ENCODE peak calls at places on chromosomes 5 and 9, in four cellular contexts. O is tibial artery, T is natural killer cell, V is bronchial epithelial cell. I is an unnamed sample.

GRCh38 chr5:61397238-61397637 is 65.2 kb downstream of the ZSWIM6 start:
- DNase-seq in T (no peak), O (no peak), V (no peak), I (no peak)

GRCh38 chr9:116149844-116150243 is 3.7 kb upstream of the PAPPA start:
- DNase-seq in O (no peak), V (no peak), T (no peak), I (no peak)

GRCh38 chr5:88459971-88460370 is 191.3 kb upstream of the TMEM161B start:
- DNase-seq in T (no peak), V (no peak), O (no peak), I (no peak)

GRCh38 chr5:180343846-180344327 is 9.2 kb downstream of the GFPT2 start:
- DNase-seq in O (no peak), V (peak), T (no peak), I (no peak)

GRCh38 chr5:179198865-179199645 is 138.9 kb downstream of the ZNF354C start:
- DNase-seq in O (no peak), V (no peak), T (no peak), I (no peak)

GRCh38 chr5:173395933-173396308 is 67.7 kb upstream of the STC2 start:
- DNase-seq in V (no peak), O (no peak), T (no peak), I (no peak)

GRCh38 chr5:18305288-18305899 is 671.1 kb downstream of the TAF11L14 start:
- DNase-seq in V (peak), O (no peak), T (no peak), I (no peak)

GRCh38 chr9:86340356-86341006 is 13.7 kb downstream of the TUT7 start:
- DNase-seq in V (no peak), O (no peak), T (no peak), I (no peak)

GRCh38 chr5:172007795-172008465 is 1.5 kb upstream of the FBXW11 start:
- DNase-seq in T (no peak), O (no peak), V (peak), I (no peak)

GRCh38 chr5:67476995-67477394 is 280.4 kb upstream of the CD180 start:
- DNase-seq in V (no peak), O (no peak), T (no peak), I (no peak)

GRCh38 chr5:155260798-155261197 is 247.2 kb downstream of the KIF4B start:
- DNase-seq in O (no peak), V (no peak), T (no peak), I (no peak)

GRCh38 chr5:152406082-152406481 is 1.0 kb upstream of the NMUR2 start:
- DNase-seq in T (no peak), V (no peak), O (no peak), I (no peak)

GRCh38 chr9:126144617-126145456 is 181.8 kb upstream of the MVB12B start:
- DNase-seq in O (no peak), V (no peak), T (no peak), I (peak)

GRCh38 chr5:72441861-72442540 is 65.2 kb downstream of the ZNF366 start:
- DNase-seq in O (no peak), V (peak), T (no peak), I (no peak)

GRCh38 chr5:170223906-170224305 is 8.9 kb upstream of the C5orf58 start:
- DNase-seq in V (peak), O (no peak), T (no peak), I (no peak)

GRCh38 chr5:102998224-102998623 is 121.7 kb downstream of the GIN1 start:
- DNase-seq in T (no peak), V (peak), O (no peak), I (no peak)

GRCh38 chr5:56908942-56909293 is 478 bp upstream of the SETD9 start:
- DNase-seq in O (peak), V (no peak), T (no peak), I (no peak)

GRCh38 chr5:123119334-123119986 is 30.4 kb downstream of the PRDM6 start:
- DNase-seq in V (no peak), T (no peak), O (no peak), I (no peak)

GRCh38 chr5:148961261-148962199 is 101.3 kb downstream of the SH3TC2 start:
- DNase-seq in O (no peak), V (no peak), T (no peak), I (no peak)

GRCh38 chr5:149962040-149962439 is 1.5 kb downstream of the SLC26A2 start:
- DNase-seq in O (no peak), V (peak), T (no peak), I (no peak)

GRCh38 chr5:113935453-113935852 is 422.0 kb downstream of the YTHDC2 start:
- DNase-seq in T (no peak), V (no peak), O (no peak), I (no peak)

GRCh38 chr5:93995126-93995621 is 253.8 kb upstream of the POU5F2 start:
- DNase-seq in V (no peak), O (no peak), T (no peak), I (no peak)

GRCh38 chr9:121819511-121820231 is 168.2 kb downstream of the DAB2IP start:
- DNase-seq in T (no peak), V (peak), O (no peak), I (no peak)

GRCh38 chr5:1108865-1109174 is 3.0 kb downstream of the SLC12A7 start:
- DNase-seq in O (no peak), V (no peak), T (no peak), I (no peak)

GRCh38 chr5:101728933-101729332 is 567.2 kb downstream of the SLCO4C1 start:
- DNase-seq in T (no peak), O (no peak), V (peak), I (no peak)

GRCh38 chr9:136086213-136086881 is 8.7 kb downstream of the NACC2 start:
- DNase-seq in V (no peak), T (no peak), O (no peak), I (no peak)

GRCh38 chr9:33129886-33130284 is 37.3 kb downstream of the B4GALT1 start:
- DNase-seq in V (no peak), T (no peak), O (no peak), I (no peak)

GRCh38 chr5:134138416-134139376 is 24.2 kb downstream of the TCF7 start:
- DNase-seq in O (peak), V (peak), T (peak), I (peak)

GRCh38 chr5:131206772-131207171 is 36.0 kb downstream of the LYRM7 start:
- DNase-seq in T (no peak), V (no peak), O (no peak), I (no peak)

GRCh38 chr5:77305222-77305846 is 94.9 kb downstream of the PDE8B start:
- DNase-seq in O (no peak), T (no peak), V (no peak), I (no peak)

GRCh38 chr9:128383791-128384190 is 12.6 kb downstream of the URM1 start:
- DNase-seq in V (no peak), T (no peak), O (no peak), I (no peak)

GRCh38 chr9:113511856-113512761 is 48.6 kb downstream of the RGS3 start:
- DNase-seq in V (peak), O (no peak), T (peak), I (no peak)

GRCh38 chr5:178770621-178771020 is 40.2 kb upstream of the ZNF354A start:
- DNase-seq in O (no peak), T (no peak), V (no peak), I (no peak)

GRCh38 chr5:82349651-82350050 is 71.5 kb upstream of the RPS23 start:
- DNase-seq in V (peak), O (peak), T (no peak), I (no peak)
- TF ChIP-seq CTCF in V (peak), O (no peak), T (peak), I (peak)

DNA sequence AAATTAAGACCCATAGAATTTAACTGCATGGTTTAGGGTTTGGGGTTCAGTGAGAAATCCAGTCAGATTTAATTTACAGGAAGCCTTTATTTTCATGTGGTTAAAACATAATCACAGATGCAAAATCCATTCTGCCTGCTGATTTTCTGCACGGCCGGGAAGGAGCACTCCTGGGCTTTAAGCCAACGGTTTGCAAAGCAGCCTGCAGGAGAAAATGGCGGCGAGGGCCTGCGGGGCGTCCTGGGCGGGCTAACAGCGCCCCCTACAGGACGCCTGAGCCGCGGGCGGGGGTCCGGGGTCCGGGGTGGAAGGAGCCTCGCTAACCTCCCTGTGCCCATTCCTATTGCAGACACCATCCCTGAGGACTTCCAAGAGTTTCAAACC is 47.6 kb downstream of the THBS4 start:
- DNase-seq in T (no peak), O (peak), V (no peak), I (no peak)
- TF ChIP-seq CTCF in T (peak), O (peak), V (peak), I (peak)

DNA sequence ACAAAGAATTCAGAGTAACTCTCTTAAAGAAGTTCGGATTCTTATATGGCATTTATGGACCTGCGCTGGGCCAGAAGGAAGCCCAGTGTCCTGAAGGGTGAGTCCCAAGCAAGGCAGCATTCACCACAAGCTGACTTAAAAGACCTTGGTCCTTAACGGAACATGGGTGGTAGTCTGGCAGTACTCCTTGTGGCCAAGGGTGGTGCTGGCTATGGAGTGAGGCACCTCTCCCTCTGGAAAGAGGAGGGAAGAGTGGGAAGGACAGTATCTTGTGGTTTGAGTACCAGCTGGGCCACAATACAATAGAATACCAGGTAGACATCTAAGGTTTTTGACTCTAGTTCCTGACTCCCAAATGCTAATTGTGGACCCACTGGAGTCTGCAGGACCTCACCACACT is 425.7 kb upstream of the CYLC2 start:
- DNase-seq in V (no peak), O (no peak), T (no peak), I (no peak)
- TF ChIP-seq CTCF in V (no peak), O (no peak), T (no peak), I (no peak)

GRCh38 chr5:41345295-41345694 is 132.0 kb upstream of the C6 start:
- DNase-seq in T (no peak), O (no peak), V (no peak), I (no peak)

GRCh38 chr5:41346609-41347008 is 133.3 kb upstream of the C6 start:
- DNase-seq in T (no peak), V (peak), O (no peak), I (no peak)

GRCh38 chr5:41349846-41350245 is 136.5 kb upstream of the C6 start:
- DNase-seq in T (no peak), O (no peak), V (no peak), I (no peak)

DNA sequence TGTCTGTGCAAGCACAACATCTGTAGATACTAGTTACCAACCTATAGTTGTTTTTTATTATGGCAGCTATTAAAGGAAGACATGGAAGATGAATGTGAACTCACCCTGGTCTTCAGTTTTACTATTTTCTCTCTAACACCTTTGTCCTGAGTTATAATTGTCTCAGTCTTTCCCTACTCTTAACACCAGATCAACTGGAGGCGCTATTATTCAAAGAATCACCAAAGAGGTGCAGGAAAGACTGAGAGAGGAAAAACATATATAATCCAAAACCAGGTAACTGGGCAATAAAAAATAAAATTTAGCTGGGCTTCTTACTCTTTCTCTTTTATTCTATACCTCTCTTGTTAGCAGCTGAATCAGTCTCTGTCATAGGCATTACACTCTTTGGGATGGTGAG is 134.2 kb upstream of the C6 start:
- DNase-seq in T (no peak), O (no peak), V (no peak), I (no peak)
- TF ChIP-seq CTCF in T (no peak), O (no peak), V (no peak), I (no peak)

GRCh38 chr5:119335261-119335677 is 20.6 kb upstream of the TNFAIP8 start:
- DNase-seq in O (no peak), T (no peak), V (no peak), I (no peak)
- TF ChIP-seq CTCF in O (no peak), T (no peak), V (no peak), I (no peak)

DNA sequence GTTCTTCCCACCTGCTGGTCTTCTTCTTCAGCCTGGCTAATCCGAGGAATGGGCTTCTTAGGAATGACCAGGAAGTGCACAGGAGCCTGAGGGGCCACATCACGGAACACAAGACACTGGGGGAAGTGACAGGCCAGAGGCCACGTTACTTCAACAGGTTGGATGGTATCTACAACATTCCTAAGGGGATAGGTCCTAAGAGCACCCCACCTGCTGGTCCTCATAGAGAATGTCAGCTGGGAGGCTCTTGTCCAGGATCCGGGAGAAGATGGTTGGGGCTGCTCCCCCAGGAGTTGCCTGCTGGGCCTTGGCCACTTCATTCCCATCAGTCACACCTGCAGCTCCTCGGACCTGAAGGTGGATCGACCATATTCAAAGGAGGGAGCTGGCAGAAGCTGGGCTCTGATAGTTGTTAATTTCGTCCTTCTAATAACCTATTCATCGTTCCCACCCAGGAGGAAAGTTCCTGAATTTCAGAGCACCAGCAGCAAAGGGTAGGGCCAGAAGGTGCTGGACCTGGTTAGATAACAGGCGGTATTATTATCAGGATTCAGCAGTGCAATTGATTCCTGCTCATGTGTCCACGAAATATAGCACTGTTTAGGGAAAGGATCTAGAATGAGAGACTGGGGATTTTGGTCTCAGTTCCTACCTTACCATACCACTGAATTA is 1.3 kb downstream of the HINT2 start:
- DNase-seq in V (peak), T (no peak), O (no peak), I (no peak)
- TF ChIP-seq CTCF in V (peak), T (no peak), O (no peak), I (peak)

GRCh38 chr5:143355710-143356109 is 47.8 kb downstream of the NR3C1 start:
- DNase-seq in O (peak), V (peak), T (no peak), I (no peak)

GRCh38 chr5:143350790-143351603 is 52.5 kb downstream of the NR3C1 start:
- DNase-seq in O (no peak), T (no peak), V (peak), I (no peak)

GRCh38 chr5:143356855-143357254 is 46.6 kb downstream of the NR3C1 start:
- DNase-seq in O (no peak), T (no peak), V (no peak), I (no peak)

GRCh38 chr5:143352691-143353090 is 50.8 kb downstream of the NR3C1 start:
- DNase-seq in V (no peak), O (no peak), T (no peak), I (no peak)

DNA sequence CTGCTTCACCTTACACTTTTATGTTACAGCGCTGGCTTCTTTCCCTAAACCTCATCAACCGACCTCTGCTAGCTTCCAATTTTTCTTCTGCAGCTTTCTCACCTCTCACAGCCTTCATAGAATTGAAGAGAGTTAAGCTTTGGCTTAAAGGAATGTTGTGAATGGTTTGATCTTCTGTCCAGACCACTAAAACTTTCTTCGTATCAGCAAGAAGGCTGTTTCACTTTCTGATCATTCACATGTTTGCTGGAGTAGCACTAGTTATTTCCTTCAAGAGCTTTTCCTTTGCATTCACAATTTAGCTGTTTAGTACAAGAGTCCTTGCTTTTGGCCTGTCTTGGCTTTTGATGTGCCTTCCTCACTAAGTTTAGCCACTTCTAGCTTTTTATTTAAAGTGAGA is 49.5 kb downstream of the NR3C1 start:
- DNase-seq in T (no peak), O (no peak), V (no peak), I (no peak)
- TF ChIP-seq CTCF in T (no peak), O (no peak), V (no peak), I (no peak)

DNA sequence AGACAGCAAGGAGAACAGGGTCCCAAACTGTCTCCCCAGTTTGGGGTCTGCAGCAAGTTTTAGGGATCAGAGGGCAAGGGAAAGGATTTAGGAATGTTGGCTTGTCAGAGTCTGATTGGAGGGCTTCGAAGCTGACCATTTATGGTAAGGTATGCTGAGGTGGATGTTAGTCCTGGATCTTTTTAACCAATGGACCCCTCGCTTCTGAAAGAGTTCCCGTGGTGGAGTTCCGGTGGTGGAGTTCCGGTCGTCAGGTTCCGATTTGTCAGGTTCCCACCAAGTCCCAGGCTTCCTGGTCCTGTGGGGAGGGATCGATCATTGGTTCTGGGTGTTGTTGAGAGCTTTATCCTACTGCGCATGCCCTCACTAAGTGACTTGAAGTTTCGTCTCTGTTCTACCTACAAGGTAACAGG is 70.5 kb downstream of the SFXN1 start:
- DNase-seq in T (no peak), O (no peak), V (no peak), I (no peak)
- TF ChIP-seq CTCF in T (no peak), O (no peak), V (no peak), I (no peak)

GRCh38 chr9:131257266-131258025 is 18.9 kb downstream of the FAM78A start:
- DNase-seq in O (no peak), T (no peak), V (no peak), I (no peak)

GRCh38 chr9:131259916-131260597 is 16.3 kb downstream of the FAM78A start:
- DNase-seq in O (no peak), V (no peak), T (no peak), I (no peak)

GRCh38 chr9:131258186-131258585 is 18.1 kb downstream of the FAM78A start:
- DNase-seq in T (no peak), O (peak), V (no peak), I (no peak)

GRCh38 chr9:131259432-131259885 is 16.9 kb downstream of the FAM78A start:
- DNase-seq in V (no peak), O (no peak), T (no peak), I (no peak)

DNA sequence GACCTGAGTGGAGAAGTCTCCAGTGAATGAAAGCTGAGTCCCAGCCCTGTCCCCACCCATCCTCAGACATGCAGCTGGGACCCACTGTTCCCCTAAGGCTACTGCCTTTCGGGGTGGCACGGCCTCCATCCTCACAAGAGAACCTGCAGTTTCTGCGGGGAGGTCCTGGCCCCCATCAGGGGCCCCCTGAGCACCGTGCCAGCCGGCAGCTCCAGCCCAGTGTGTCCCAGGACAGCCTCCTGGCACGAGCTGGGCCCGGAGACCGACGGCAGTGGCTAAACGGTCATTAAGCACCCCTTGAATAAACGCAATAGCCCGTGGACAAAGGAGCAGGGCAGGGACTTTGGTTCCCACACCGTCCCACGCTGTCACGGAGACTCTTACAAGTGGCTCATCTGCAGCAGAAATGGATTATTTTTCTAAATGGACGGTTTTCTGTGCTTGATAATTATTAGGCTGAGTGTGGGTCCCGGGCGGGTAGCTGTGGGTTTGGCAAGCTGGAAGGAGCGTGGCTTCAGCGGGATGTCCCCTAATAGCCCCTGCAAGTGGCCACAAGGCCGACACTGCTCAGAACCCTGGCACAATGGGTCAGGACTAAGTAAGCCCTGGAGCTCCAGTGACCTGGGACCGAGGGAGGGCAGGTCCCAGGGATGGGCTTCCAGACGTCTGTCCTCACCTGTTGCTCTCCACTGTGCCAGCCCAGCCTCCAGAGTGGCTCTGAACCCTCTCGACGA is 17.4 kb downstream of the FAM78A start:
- DNase-seq in O (no peak), V (no peak), T (no peak), I (no peak)
- TF ChIP-seq CTCF in O (no peak), V (no peak), T (no peak), I (no peak)

I was measured in type B pancreatic cell.